ENCODE peak calls at places on chromosome 15, in nine cellular contexts. One of them, this sample, is unnamed.

GRCh38 chr15:37880009-37880834 is 54.2 kb upstream of the TMCO5A start:
- DNase-seq in AG10803: peak; percentile 63
- DNase-seq in colonic mucosa: no peak
- DNase-seq in A549: peak; percentile 22
- DNase-seq in NB4: peak; percentile 51
- DNase-seq in transverse colon: no peak
- DNase-seq in hepatocyte: peak; percentile 58
- DNase-seq in cardiac fibroblast: peak; percentile 74
- DNase-seq in tibial nerve: no peak
- DNase-seq in this sample: no peak

GRCh38 chr15:99477745-99478525 is 87.8 kb upstream of the MEF2A start:
- DNase-seq in AG10803: no peak
- DNase-seq in A549: no peak
- DNase-seq in cardiac fibroblast: no peak
- DNase-seq in tibial nerve: no peak
- DNase-seq in colonic mucosa: no peak
- DNase-seq in transverse colon: no peak
- DNase-seq in NB4: peak; percentile 72
- DNase-seq in hepatocyte: no peak
- DNase-seq in this sample: no peak

GRCh38 chr15:37789881-37790280 is 144.6 kb upstream of the TMCO5A start:
- DNase-seq in cardiac fibroblast: peak; percentile 64
- DNase-seq in NB4: no peak
- DNase-seq in A549: no peak
- DNase-seq in hepatocyte: no peak
- DNase-seq in transverse colon: no peak
- DNase-seq in colonic mucosa: no peak
- DNase-seq in tibial nerve: no peak
- DNase-seq in AG10803: peak; percentile 60
- DNase-seq in this sample: no peak

GRCh38 chr15:101578443-101578894 is 73.7 kb downstream of the TM2D3 start:
- DNase-seq in A549: peak; percentile 70
- DNase-seq in cardiac fibroblast: peak; percentile 51
- DNase-seq in NB4: peak; percentile 80
- DNase-seq in transverse colon: peak; percentile 70
- DNase-seq in AG10803: peak; percentile 10
- DNase-seq in tibial nerve: no peak
- DNase-seq in colonic mucosa: peak; percentile 63
- DNase-seq in hepatocyte: peak; percentile 67
- DNase-seq in this sample: no peak

GRCh38 chr15:91268510-91268909 is 168.5 kb downstream of the SV2B start:
- DNase-seq in NB4: peak; percentile 46
- DNase-seq in cardiac fibroblast: no peak
- DNase-seq in colonic mucosa: no peak
- DNase-seq in A549: peak; percentile 49
- DNase-seq in tibial nerve: no peak
- DNase-seq in hepatocyte: no peak
- DNase-seq in AG10803: no peak
- DNase-seq in transverse colon: no peak
- DNase-seq in this sample: no peak

GRCh38 chr15:80160570-80161156 is 7.9 kb downstream of the FAH start:
- DNase-seq in AG10803: peak; percentile 92
- DNase-seq in NB4: peak; percentile 98
- DNase-seq in cardiac fibroblast: peak; percentile 97
- DNase-seq in hepatocyte: peak; percentile 83
- DNase-seq in colonic mucosa: peak; percentile 45
- DNase-seq in transverse colon: peak; percentile 50
- DNase-seq in A549: peak; percentile 68
- DNase-seq in tibial nerve: no peak
- DNase-seq in this sample: no peak

GRCh38 chr15:80485370-80486164 is 81.4 kb downstream of the ARNT2 start:
- DNase-seq in tibial nerve: no peak
- DNase-seq in hepatocyte: no peak
- DNase-seq in AG10803: no peak
- DNase-seq in transverse colon: no peak
- DNase-seq in colonic mucosa: no peak
- DNase-seq in A549: no peak
- DNase-seq in cardiac fibroblast: no peak
- DNase-seq in NB4: no peak
- DNase-seq in this sample: no peak

GRCh38 chr15:80317389-80318169 is 65.6 kb upstream of the CTXND1 start:
- DNase-seq in tibial nerve: no peak
- DNase-seq in hepatocyte: peak; percentile 35
- DNase-seq in NB4: peak; percentile 72
- DNase-seq in colonic mucosa: no peak
- DNase-seq in A549: peak; percentile 42
- DNase-seq in transverse colon: no peak
- DNase-seq in cardiac fibroblast: peak; percentile 96
- DNase-seq in AG10803: peak; percentile 95
- DNase-seq in this sample: no peak

GRCh38 chr15:73010154-73011152 is 41.8 kb upstream of the NEO1 start:
- DNase-seq in AG10803: no peak
- DNase-seq in NB4: no peak
- DNase-seq in transverse colon: no peak
- DNase-seq in cardiac fibroblast: peak; percentile 7
- DNase-seq in colonic mucosa: no peak
- DNase-seq in A549: no peak
- DNase-seq in hepatocyte: no peak
- DNase-seq in tibial nerve: no peak
- DNase-seq in this sample: no peak

DNA sequence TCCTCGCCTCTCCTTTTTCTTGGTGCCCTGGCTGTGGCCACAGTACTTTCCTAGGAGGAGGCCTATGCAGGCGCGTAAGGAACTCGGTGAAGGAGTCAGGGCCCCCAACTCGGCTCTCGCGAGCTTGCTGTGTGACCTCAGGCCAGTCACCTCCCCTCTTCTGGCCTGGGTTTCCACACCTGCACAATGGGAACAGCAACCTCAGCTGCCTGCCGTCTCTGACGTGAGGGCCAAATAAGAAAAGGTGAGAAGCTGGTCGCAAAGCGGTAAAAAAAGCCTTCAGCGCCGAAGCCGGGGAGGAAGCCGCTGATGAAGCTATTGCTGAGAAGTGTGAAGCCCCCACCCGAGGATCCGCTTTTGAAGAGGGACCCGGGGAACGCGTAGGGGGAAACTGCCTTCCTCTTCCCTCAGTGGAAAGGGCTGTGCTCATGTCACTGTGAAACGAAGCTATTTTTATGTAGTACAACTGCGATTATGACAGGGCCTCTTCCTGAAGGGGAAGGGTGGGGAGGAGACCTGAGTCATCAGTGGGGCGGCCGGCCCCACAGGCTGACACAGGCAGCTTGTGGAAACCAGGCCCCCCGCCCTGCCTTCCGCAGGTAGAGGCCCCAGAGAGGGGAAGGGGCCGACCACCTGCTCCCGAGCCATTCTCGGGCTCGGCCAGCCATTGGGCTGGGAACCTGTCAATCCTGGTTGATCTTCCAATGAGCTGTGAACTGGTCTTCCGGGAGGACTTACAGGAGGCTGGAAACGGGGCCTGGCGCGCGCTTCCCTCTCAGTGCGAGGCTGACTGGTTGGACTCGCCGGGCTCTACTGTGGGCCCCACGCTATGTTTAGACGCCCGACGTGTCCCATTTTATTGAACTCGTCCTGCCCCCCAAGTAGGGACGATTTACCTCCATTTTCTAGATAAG is 18.0 kb upstream of the ANKDD1A start:
- DNase-seq in NB4: peak; percentile 100
- DNase-seq in hepatocyte: peak; percentile 96
- DNase-seq in cardiac fibroblast: peak; percentile 96
- DNase-seq in AG10803: peak; percentile 95
- DNase-seq in transverse colon: peak; percentile 92
- DNase-seq in tibial nerve: peak; percentile 81
- DNase-seq in colonic mucosa: peak; percentile 95
- DNase-seq in A549: peak; percentile 62
- DNase-seq in this sample: peak; percentile 63
- TF ChIP-seq CTCF in NB4: no peak
- TF ChIP-seq CTCF in hepatocyte: no peak
- TF ChIP-seq CTCF in cardiac fibroblast: no peak
- TF ChIP-seq CTCF in AG10803: no peak
- TF ChIP-seq CTCF in transverse colon: no peak
- TF ChIP-seq CTCF in tibial nerve: no peak
- TF ChIP-seq CTCF in colonic mucosa: no peak
- TF ChIP-seq CTCF in A549: no peak
- TF ChIP-seq CTCF in this sample: no peak

GRCh38 chr15:75758071-75758872 is 45.6 kb upstream of the CSPG4 start:
- DNase-seq in NB4: peak; percentile 89
- DNase-seq in A549: peak; percentile 94
- DNase-seq in hepatocyte: peak; percentile 95
- DNase-seq in AG10803: peak; percentile 81
- DNase-seq in colonic mucosa: peak; percentile 94
- DNase-seq in tibial nerve: peak; percentile 75
- DNase-seq in cardiac fibroblast: peak; percentile 88
- DNase-seq in transverse colon: peak; percentile 93
- DNase-seq in this sample: peak; percentile 71
- TF ChIP-seq CTCF in NB4: peak; percentile 38
- TF ChIP-seq CTCF in A549: peak; percentile 37
- TF ChIP-seq CTCF in hepatocyte: peak; percentile 36
- TF ChIP-seq CTCF in AG10803: peak; percentile 37
- TF ChIP-seq CTCF in colonic mucosa: no peak
- TF ChIP-seq CTCF in tibial nerve: peak; percentile 39
- TF ChIP-seq CTCF in cardiac fibroblast: peak; percentile 50
- TF ChIP-seq CTCF in transverse colon: peak; percentile 30
- TF ChIP-seq CTCF in this sample: no peak

DNA sequence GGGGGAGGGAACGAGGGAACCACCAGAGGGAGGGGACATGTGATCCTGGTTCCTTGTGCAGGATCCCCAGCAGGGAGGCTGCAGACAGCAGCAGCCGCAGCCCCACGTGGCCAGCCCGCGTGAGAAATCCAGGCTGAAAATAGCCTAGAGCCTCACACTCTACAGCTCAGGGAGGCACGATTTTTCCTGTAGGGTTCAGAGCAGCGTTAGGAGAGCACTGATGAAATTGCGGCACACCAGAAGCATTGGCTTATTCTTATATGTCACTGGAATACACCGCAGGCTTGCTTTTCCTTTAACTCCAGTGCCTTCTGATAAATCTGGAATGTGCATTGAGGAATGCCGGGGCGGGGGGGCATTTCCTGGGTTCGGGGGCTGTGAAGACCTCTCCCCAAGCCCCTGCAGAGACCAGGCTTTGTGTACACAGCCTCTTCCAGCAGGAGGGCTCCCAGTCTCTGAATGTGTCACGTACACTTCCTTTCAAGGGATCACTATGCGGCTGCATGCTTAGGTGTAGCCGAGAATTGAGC is 193.0 kb downstream of the ATP10A start:
- DNase-seq in tibial nerve: no peak
- DNase-seq in hepatocyte: peak; percentile 83
- DNase-seq in cardiac fibroblast: peak; percentile 45
- DNase-seq in colonic mucosa: peak; percentile 31
- DNase-seq in NB4: no peak
- DNase-seq in transverse colon: peak; percentile 21
- DNase-seq in AG10803: peak; percentile 65
- DNase-seq in A549: peak; percentile 7
- DNase-seq in this sample: no peak
- TF ChIP-seq CTCF in tibial nerve: no peak
- TF ChIP-seq CTCF in hepatocyte: no peak
- TF ChIP-seq CTCF in cardiac fibroblast: no peak
- TF ChIP-seq CTCF in colonic mucosa: no peak
- TF ChIP-seq CTCF in NB4: no peak
- TF ChIP-seq CTCF in transverse colon: no peak
- TF ChIP-seq CTCF in AG10803: no peak
- TF ChIP-seq CTCF in A549: no peak
- TF ChIP-seq CTCF in this sample: no peak

GRCh38 chr15:77619883-77620282 is 12.8 kb downstream of the LINGO1 start:
- DNase-seq in hepatocyte: no peak
- DNase-seq in A549: no peak
- DNase-seq in colonic mucosa: no peak
- DNase-seq in NB4: no peak
- DNase-seq in transverse colon: no peak
- DNase-seq in AG10803: no peak
- DNase-seq in cardiac fibroblast: no peak
- DNase-seq in tibial nerve: no peak
- DNase-seq in this sample: no peak

GRCh38 chr15:77620297-77620696 is 12.4 kb downstream of the LINGO1 start:
- DNase-seq in A549: no peak
- DNase-seq in NB4: no peak
- DNase-seq in AG10803: no peak
- DNase-seq in tibial nerve: no peak
- DNase-seq in cardiac fibroblast: no peak
- DNase-seq in transverse colon: no peak
- DNase-seq in hepatocyte: no peak
- DNase-seq in colonic mucosa: no peak
- DNase-seq in this sample: no peak

GRCh38 chr15:77615472-77615871 is 17.2 kb downstream of the LINGO1 start:
- DNase-seq in transverse colon: no peak
- DNase-seq in hepatocyte: no peak
- DNase-seq in tibial nerve: no peak
- DNase-seq in colonic mucosa: no peak
- DNase-seq in cardiac fibroblast: no peak
- DNase-seq in A549: no peak
- DNase-seq in NB4: no peak
- DNase-seq in AG10803: no peak
- DNase-seq in this sample: no peak

GRCh38 chr15:77616072-77616471 is 16.6 kb downstream of the LINGO1 start:
- DNase-seq in transverse colon: no peak
- DNase-seq in colonic mucosa: no peak
- DNase-seq in A549: no peak
- DNase-seq in tibial nerve: no peak
- DNase-seq in NB4: no peak
- DNase-seq in cardiac fibroblast: no peak
- DNase-seq in hepatocyte: no peak
- DNase-seq in AG10803: no peak
- DNase-seq in this sample: no peak

GRCh38 chr15:77617507-77618285 is 15.0 kb downstream of the LINGO1 start:
- DNase-seq in A549: peak; percentile 69
- DNase-seq in transverse colon: no peak
- DNase-seq in tibial nerve: no peak
- DNase-seq in hepatocyte: peak; percentile 53
- DNase-seq in AG10803: no peak
- DNase-seq in NB4: peak; percentile 70
- DNase-seq in cardiac fibroblast: no peak
- DNase-seq in colonic mucosa: peak; percentile 39
- DNase-seq in this sample: no peak
- TF ChIP-seq CTCF in A549: peak; percentile 52
- TF ChIP-seq CTCF in transverse colon: peak; percentile 27
- TF ChIP-seq CTCF in tibial nerve: no peak
- TF ChIP-seq CTCF in hepatocyte: peak; percentile 33
- TF ChIP-seq CTCF in AG10803: peak; percentile 38
- TF ChIP-seq CTCF in NB4: peak; percentile 77
- TF ChIP-seq CTCF in cardiac fibroblast: peak; percentile 39
- TF ChIP-seq CTCF in colonic mucosa: peak; percentile 34
- TF ChIP-seq CTCF in this sample: no peak

DNA sequence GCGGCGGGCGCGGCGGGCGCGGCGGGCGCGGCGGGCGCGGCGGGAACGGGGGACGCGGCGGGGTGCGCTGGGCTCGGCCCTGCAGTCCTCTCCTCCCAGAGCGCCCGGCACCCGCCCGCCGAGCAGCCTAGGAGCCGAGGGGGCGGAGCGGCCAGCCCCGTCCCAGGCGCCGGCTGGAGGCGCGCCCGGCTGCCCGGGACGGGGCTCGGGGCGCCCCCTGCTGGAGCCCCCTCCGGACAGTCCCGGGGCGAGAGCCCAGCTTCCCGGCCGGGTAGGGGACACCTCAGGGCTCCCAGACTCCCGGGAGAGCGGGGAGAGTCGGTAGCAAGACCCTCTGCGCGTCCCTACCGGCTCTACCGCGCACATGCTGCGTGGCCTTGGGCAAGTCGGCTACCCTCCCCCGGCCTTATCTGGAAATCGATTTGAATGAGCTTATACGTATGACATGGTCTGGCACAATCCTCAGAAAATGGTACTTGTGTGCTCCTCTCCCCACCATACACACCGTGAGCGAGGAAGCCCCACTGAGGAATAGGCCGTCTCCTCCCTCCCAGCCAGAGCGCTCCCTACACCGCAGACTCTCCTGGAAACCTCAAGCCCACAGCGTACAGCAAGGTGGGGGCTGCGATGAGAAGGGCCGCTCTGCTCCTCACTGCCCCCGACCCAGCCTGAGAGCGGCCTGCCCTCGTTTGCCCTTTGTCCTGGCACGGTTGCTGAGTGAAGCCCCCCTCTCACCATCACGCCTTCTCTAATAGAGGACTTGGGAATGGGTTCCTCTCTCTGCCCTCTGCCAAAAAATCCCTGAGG is at the start of gene DAPK2:
- DNase-seq in tibial nerve: peak; percentile 35
- DNase-seq in hepatocyte: peak; percentile 91
- DNase-seq in cardiac fibroblast: peak; percentile 46
- DNase-seq in colonic mucosa: peak; percentile 78
- DNase-seq in AG10803: peak; percentile 58
- DNase-seq in NB4: peak; percentile 80
- DNase-seq in transverse colon: peak; percentile 83
- DNase-seq in A549: peak; percentile 66
- DNase-seq in this sample: no peak
- TF ChIP-seq CTCF in tibial nerve: peak; percentile 73
- TF ChIP-seq CTCF in hepatocyte: peak; percentile 86
- TF ChIP-seq CTCF in cardiac fibroblast: peak; percentile 48
- TF ChIP-seq CTCF in colonic mucosa: peak; percentile 78
- TF ChIP-seq CTCF in AG10803: peak; percentile 43
- TF ChIP-seq CTCF in NB4: peak; percentile 51
- TF ChIP-seq CTCF in transverse colon: peak; percentile 83
- TF ChIP-seq CTCF in A549: peak; percentile 99
- TF ChIP-seq CTCF in this sample: peak; percentile 28